ENCODE peak calls at places on chromosome 2, in eight cellular contexts. W is H9, R is AG04450, I is GM10248, B is foreskin fibroblast, U is AG10803, S is AG09309, P is astrocyte of the spinal cord. F is an unnamed sample.

GRCh38 chr2:84965827-84966226 is 5.1 kb upstream of the KCMF1 start:
- DNase-seq in B (no peak), S (no peak), I (no peak), R (no peak), P (no peak), W (no peak), U (no peak), F (no peak)

GRCh38 chr2:185219981-185220380 is 518.6 kb upstream of the FSIP2 start:
- DNase-seq in B (no peak), R (no peak), S (no peak), P (peak), W (no peak), U (no peak), I (no peak), F (peak)

GRCh38 chr2:242024751-242025355 is 155.3 kb downstream of the RTP5 start:
- DNase-seq in U (no peak), R (no peak), I (no peak), W (no peak), B (no peak), S (no peak), P (no peak), F (no peak)

GRCh38 chr2:63888490-63889402 is 47.0 kb downstream of the UGP2 start:
- DNase-seq in U (peak), B (no peak), W (peak), S (no peak), R (no peak), I (peak), P (peak), F (peak)

GRCh38 chr2:127581050-127581345 is 45.5 kb downstream of the MYO7B start:
- DNase-seq in I (no peak), U (no peak), B (no peak), W (no peak), R (no peak), S (no peak), P (no peak), F (no peak)

GRCh38 chr2:235669269-235669831 is 175.5 kb downstream of the AGAP1 start:
- DNase-seq in B (peak), I (no peak), W (peak), P (peak), U (peak), S (no peak), R (no peak), F (peak)

GRCh38 chr2:32246911-32247310 is 17.8 kb downstream of the NLRC4 start:
- DNase-seq in I (no peak), U (no peak), P (no peak), B (no peak), S (no peak), R (no peak), W (no peak), F (no peak)

GRCh38 chr2:236908456-236909388 is 177.0 kb upstream of the COPS8 start:
- DNase-seq in W (no peak), S (no peak), P (no peak), R (no peak), U (no peak), I (no peak), B (no peak), F (no peak)

GRCh38 chr2:9423922-9424272 is 443 bp downstream of the CPSF3 start:
- DNase-seq in I (no peak), P (peak), W (no peak), R (no peak), S (no peak), U (peak), B (no peak), F (no peak)

GRCh38 chr2:133968446-133968845 is 285.4 kb upstream of the MGAT5 start:
- DNase-seq in W (no peak), U (no peak), S (no peak), P (no peak), R (no peak), B (no peak), I (no peak), F (no peak)

GRCh38 chr2:208031608-208032019 is 6.3 kb upstream of the PLEKHM3 start:
- DNase-seq in U (peak), R (peak), W (no peak), S (no peak), P (no peak), B (peak), I (no peak), F (no peak)

GRCh38 chr2:239165206-239165831 is 235.5 kb downstream of the HDAC4 start:
- DNase-seq in R (no peak), I (no peak), W (no peak), U (no peak), B (no peak), S (no peak), P (no peak), F (peak)

DNA sequence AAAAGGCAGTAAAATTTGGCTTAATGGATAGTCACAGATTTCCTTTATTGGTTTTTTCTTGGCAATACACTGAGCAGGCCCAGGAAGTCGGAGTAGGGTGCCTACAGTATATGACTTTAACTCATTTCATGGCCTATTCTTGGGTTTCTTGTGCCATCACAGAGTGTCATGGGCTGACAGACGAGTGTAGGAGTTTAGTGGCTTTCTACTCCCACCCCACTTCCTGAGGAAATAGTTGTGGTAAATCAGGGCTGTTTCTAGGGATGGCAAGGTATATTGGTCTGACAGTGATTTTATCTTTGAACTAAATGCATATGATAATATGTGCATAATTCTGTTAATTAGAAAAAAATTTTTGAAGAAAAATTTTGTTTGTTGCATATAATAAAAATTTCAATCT is 100.1 kb downstream of the PLCL1 start:
- DNase-seq in P (no peak), R (no peak), U (no peak), S (no peak), W (no peak), I (no peak), B (no peak), F (no peak)
- TF ChIP-seq CTCF in P (no peak), R (no peak), U (no peak), S (no peak), W (no peak), I (no peak), B (no peak), F (no peak)

DNA sequence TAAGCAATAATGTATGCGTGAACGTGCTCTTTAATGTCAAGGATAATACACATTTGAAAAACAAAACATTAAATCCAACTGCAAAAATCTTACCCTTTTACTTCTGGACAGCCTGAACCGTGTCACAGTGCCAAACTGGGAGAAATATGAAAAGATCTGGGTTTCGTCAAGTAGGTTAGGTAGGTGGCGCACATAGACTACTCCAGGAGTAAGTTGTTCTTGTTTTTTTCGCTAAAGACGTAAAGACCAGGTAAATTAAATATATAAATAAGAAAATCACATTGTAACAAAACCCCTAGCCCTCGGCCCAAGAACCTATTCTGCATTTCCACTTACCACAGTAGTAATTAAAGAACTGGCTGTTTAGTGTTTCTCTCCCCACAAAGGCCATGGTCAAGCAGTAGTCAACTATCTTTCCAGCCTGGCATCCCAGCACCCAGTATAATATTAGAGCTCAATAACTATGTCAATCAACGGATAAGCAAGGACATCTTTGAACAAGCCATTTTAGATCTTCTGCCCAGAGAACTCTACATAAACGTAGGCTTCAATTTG is 1.1 kb downstream of the NIFK start:
- DNase-seq in W (no peak), U (no peak), I (no peak), P (peak), B (no peak), R (no peak), S (no peak), F (no peak)
- TF ChIP-seq CTCF in W (no peak), U (peak), I (peak), P (no peak), B (no peak), R (no peak), S (no peak), F (no peak)

DNA sequence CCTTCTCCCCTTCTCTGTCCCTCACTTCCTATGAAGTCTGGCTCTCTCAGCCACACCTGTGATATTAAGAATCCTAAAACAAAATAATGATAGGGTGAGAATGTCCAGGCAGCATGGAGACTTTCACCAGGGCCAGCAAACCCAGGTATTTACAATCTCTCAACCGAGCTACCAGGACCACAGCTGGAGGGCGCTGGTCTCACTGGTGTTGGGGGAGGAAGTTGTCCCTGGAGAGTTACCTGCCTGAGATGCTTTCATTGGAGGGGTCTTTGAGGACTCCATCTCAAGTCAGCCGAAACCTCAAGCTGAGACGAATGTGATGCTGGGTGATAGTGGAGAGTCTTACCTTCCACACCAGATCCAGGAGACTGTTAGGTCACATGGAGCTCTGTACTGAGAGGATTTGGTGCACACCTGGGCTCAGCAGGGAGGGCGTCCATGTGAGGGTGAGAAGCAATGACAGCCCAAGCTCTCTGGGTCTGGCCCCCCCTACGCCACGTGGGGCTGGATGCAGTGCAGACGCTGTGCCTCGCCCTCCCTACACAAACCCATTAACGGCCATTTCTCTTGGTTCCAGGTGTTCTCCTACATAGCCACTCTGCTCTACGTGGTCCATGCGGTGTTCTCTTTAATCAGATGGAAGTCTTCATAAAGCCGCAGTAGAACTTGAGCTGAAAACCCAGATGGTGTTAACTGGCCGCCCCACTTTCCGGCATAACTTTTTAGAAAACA is 27.5 kb downstream of the MAL start:
- DNase-seq in I (no peak), W (no peak), S (no peak), R (no peak), B (no peak), U (no peak), P (no peak), F (no peak)
- TF ChIP-seq CTCF in I (no peak), W (peak), S (no peak), R (no peak), B (no peak), U (no peak), P (no peak), F (no peak)

GRCh38 chr2:79721966-79722365 is 209.1 kb downstream of the CTNNA2 start:
- DNase-seq in S (no peak), P (peak), B (peak), W (no peak), R (no peak), U (peak), I (no peak), F (no peak)
- TF ChIP-seq CTCF in S (no peak), P (no peak), B (no peak), W (no peak), R (no peak), U (no peak), I (no peak), F (no peak)

GRCh38 chr2:20593072-20594034 is 57.5 kb downstream of the HS1BP3 start:
- DNase-seq in S (no peak), W (no peak), R (peak), B (peak), P (peak), I (no peak), U (no peak), F (peak)
- TF ChIP-seq CTCF in S (no peak), W (no peak), R (no peak), B (no peak), P (no peak), I (no peak), U (no peak), F (no peak)

DNA sequence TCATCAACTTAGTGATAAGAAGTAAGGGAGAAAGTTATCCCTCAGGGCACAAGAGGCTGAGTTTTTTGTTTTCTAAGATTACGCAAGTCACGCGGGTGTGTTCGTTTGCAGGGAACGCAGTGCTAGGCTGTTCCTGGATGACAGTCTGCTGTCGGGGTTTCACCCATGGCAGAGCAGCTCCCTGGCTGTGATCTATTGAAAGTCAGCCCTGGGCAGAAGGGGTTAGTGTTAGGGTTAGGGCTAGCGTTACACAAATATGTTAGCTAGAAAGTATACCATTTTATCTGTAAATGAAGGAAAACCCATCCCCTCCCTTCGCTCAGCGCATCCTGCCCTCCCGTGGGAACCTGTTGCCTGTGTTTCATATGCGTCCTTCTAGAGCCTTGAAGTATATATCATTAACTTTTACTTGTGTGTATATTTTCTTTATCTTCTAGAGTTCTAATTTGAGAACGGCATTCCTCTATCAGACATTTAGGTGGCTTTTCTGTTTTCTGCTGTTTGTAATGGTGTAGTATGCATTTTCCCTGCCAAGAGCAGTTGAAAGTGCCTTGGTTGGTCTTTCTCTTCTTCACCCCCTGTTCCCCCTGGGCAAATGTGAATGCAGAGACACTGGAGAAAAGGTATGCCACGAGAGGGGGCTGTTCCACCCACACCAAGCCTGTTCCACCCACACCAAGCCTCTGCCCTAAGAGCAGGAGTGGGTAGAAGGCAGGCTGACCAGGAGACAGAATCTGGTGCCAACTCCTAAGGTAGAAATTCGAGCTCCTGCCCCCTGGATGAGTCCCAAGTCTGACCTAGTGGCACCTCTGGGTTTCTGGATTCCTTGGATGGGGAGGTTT is 47.0 kb downstream of the ARMC9 start:
- DNase-seq in P (no peak), S (no peak), I (no peak), B (no peak), U (no peak), W (no peak), R (no peak), F (no peak)
- TF ChIP-seq CTCF in P (no peak), S (no peak), I (no peak), B (no peak), U (no peak), W (peak), R (no peak), F (no peak)

DNA sequence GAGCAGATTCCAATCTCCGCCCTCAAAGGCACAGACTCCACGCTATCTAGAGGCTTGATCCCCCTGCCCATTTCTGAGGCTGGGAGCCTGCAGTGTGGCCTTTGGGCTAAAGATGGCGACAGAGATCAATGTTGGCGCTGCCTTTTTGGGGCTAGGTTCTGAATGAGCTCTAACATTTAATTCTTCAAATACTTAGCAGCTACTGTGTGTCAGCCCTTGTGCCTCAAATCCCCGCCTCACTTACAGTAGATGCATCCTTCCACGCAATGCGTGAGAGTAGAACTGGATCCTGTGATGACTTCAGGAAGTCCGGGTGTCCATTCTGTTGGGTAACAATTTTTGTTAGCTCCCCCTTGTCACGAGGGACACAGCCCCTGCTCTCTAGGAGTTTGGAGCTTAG is 12.4 kb downstream of the IL1F10 start:
- DNase-seq in P (peak), R (peak), B (no peak), I (peak), W (peak), U (peak), S (no peak), F (peak)
- TF ChIP-seq CTCF in P (peak), R (peak), B (peak), I (peak), W (peak), U (peak), S (peak), F (peak)

DNA sequence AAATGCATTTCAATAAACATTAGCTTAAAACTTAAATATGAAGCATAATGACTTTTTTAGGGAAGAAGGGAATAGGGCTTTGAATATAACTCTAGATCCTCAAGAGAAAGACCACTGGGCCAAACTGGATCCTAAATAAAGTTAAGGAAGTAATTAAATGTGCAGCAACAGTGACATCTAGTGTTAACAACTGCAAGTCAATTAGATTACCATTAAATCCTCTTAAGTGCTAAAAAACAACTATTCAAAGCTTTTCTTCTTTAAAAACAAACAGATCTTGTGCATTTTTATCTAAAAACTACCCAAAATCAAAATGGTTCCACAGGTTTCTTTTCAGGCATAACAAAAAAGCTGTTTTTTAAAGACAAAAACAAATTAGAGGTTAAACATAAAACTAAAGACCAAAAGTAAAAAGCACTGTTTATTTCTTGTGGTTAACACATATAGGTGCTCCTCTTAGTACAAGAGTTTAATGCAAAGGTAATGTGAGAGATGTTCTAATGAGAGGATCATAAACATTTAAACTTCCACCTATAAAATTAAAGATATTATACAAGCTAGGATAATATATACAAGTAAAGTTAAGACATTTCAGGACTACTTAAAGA is 111.4 kb downstream of the THADA start:
- DNase-seq in W (no peak), S (peak), P (peak), B (peak), R (peak), I (no peak), U (peak), F (no peak)
- TF ChIP-seq CTCF in W (peak), S (peak), P (peak), B (peak), R (peak), I (peak), U (peak), F (peak)

DNA sequence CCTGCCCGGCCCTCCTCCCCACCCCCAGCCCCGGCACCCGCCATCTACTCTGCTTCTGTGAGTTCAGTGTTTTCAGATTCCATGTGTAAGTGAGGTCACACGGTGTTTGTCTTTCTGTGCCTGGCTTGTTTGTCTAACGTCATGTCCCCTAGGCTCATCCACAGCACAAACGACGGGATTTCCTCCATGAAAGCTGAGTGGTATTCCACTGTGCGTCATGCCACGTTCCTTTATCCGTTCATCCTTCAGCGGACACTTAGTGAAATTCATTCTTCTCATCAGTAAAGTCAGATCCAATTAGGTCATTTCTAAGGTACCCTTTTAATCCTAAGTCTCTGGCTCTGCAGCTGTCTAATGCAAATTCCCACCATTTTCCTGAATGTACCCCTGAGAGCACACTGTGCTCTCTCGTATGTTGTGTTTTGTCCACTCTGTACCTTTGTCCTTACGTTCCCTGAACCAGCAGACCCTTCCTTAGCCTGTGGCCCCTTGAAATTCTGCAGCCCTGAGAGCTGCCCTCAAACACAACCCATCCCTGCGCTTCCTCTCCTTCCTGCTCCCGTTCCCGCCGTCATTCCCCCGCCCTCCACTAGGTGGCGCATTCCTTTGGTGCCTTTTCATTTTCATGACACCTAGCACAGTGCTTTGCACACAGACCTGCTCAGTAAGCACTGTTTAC is 44.1 kb downstream of the TRAPPC12 start:
- DNase-seq in P (peak), R (no peak), W (peak), I (peak), U (peak), S (no peak), B (no peak), F (peak)
- TF ChIP-seq CTCF in P (peak), R (peak), W (peak), I (peak), U (peak), S (peak), B (peak), F (peak)

DNA sequence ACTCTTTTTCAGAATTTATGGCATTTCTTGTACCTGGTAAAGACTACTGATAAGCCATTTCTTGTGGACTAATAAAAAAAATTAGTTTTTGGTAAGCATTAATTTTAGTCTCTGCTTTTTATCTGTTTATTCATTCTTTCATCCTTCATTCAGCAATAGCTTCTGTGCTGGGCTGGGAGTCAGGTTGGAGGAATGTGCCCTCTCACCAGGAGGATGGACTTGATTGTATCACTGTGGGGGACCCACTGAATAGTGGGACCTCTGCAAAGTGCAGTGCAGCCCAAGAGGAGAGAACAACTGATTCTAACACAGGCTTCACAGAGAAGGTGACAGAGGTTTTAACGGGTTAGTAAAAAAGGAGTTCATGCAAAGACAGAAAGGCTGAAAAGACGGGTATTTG is 39.1 kb downstream of the CDC42EP3 start:
- DNase-seq in U (no peak), I (no peak), P (no peak), W (no peak), R (no peak), B (no peak), S (no peak), F (no peak)
- TF ChIP-seq CTCF in U (no peak), I (no peak), P (no peak), W (no peak), R (no peak), B (no peak), S (no peak), F (no peak)

F was measured in glutamatergic neuron.